ENCODE peak calls at places on chromosome 22, in four cellular contexts. X is stimulated activated CD4-positive, alpha-beta T cell treated with anti-CD3 and anti-CD28 coated beads, Interleukin-12 subunit alpha, Interleukin-12 subunit beta, amount 100 ng/mL, for 48 hours; V is colonic mucosa; N is activated naive CD4-positive, alpha-beta T cell. M is an unnamed sample.

GRCh38 chr22:35542157-35542971 is 1.7 kb downstream of the RASD2 start:
- DNase-seq in N (no peak), V (no peak), X (no peak), M (no peak)

GRCh38 chr22:49647346-49648026 is 180.2 kb downstream of the BRD1 start:
- DNase-seq in V (no peak), N (no peak), X (no peak), M (no peak)

GRCh38 chr22:33747029-33747428 is 173.2 kb downstream of the LARGE1 start:
- DNase-seq in X (no peak), V (peak; percentile 23), N (no peak), M (no peak)

GRCh38 chr22:30351226-30351625 is 5.5 kb downstream of the SF3A1 start:
- DNase-seq in V (no peak), N (no peak), X (no peak), M (no peak)

GRCh38 chr22:49574205-49574604 is 253.5 kb downstream of the BRD1 start:
- DNase-seq in X (no peak), N (no peak), V (no peak), M (no peak)

GRCh38 chr22:33832558-33833151 is 87.6 kb downstream of the LARGE1 start:
- DNase-seq in V (no peak), N (no peak), X (no peak), M (no peak)

GRCh38 chr22:36136475-36136874 is 24.1 kb downstream of the APOL3 start:
- DNase-seq in N (no peak), X (no peak), V (no peak), M (no peak)

GRCh38 chr22:27670701-27671412 is 130.7 kb downstream of the MN1 start:
- DNase-seq in V (no peak), N (no peak), X (no peak), M (no peak)

GRCh38 chr22:43733138-43733537 is 79.0 kb downstream of the EFCAB6 start:
- DNase-seq in X (no peak), N (no peak), V (no peak), M (peak; percentile 16)

GRCh38 chr22:36162127-36163034 is 1.8 kb upstream of the APOL3 start:
- DNase-seq in X (no peak), N (no peak), V (no peak), M (no peak)

GRCh38 chr22:28414017-28414416 is 265.6 kb downstream of the TTC28 start:
- DNase-seq in V (no peak), X (no peak), N (no peak), M (no peak)

GRCh38 chr22:32020117-32020516 is 22.9 kb upstream of the SLC5A1 start:
- DNase-seq in N (no peak), V (no peak), X (no peak), M (no peak)

GRCh38 chr22:45476814-45477213 is 25.9 kb upstream of the FBLN1 start:
- DNase-seq in N (no peak), V (no peak), X (no peak), M (no peak)

GRCh38 chr22:44130076-44130711 is 50.5 kb upstream of the PARVG start:
- DNase-seq in X (no peak), N (no peak), V (no peak), M (no peak)

GRCh38 chr22:41968601-41969000 is 642 bp upstream of the SEPTIN3 start:
- DNase-seq in X (no peak), N (no peak), V (peak; percentile 50), M (no peak)

M was measured in NCI-H524.